ENCODE peak calls at places on chromosomes 13 and 19, in ten cellular contexts. R, Q, P, G, L, S, J, O, C and K are unnamed samples.
A peak's percentile ranks its signal among the peaks of the same experiment; 100 is the strongest.

GRCh38 chr19:49676136-49676689 is 858 bp upstream of the PRMT1 start:
- DNase-seq in R (peak; percentile 81), Q (peak; percentile 78), P (peak; percentile 56), G (no peak), L (peak; percentile 97), S (peak; percentile 95), J (no peak), O (peak; percentile 90), C (peak; percentile 91), K (peak; percentile 94)

GRCh38 chr19:1883784-1884183 is 1.5 kb downstream of the ABHD17A start:
- DNase-seq in R (no peak), Q (no peak), P (no peak), G (no peak), L (no peak), S (no peak), J (no peak), O (no peak), C (no peak), K (no peak)

GRCh38 chr19:56076413-56076998 is 44.6 kb downstream of the ZNF787 start:
- DNase-seq in R (peak; percentile 10), Q (peak; percentile 78), P (peak; percentile 70), G (peak; percentile 38), L (peak; percentile 71), S (peak; percentile 50), J (peak; percentile 28), O (peak; percentile 38), C (peak; percentile 36), K (peak; percentile 62)

GRCh38 chr19:55680339-55681130 is 5.5 kb downstream of the EPN1 start:
- DNase-seq in R (no peak), Q (no peak), P (no peak), G (no peak), L (no peak), S (no peak), J (no peak), O (no peak), C (no peak), K (no peak)

GRCh38 chr19:33201473-33201872 is 7.3 kb downstream of the LRP3 start:
- DNase-seq in R (no peak), Q (no peak), P (no peak), G (no peak), L (no peak), S (no peak), J (no peak), O (no peak), C (no peak), K (no peak)

GRCh38 chr19:47315125-47315821 is 5.6 kb downstream of the C5AR1 start:
- DNase-seq in R (peak; percentile 84), Q (peak; percentile 65), P (peak; percentile 27), G (no peak), L (peak; percentile 94), S (peak; percentile 97), J (peak; percentile 83), O (peak; percentile 90), C (peak; percentile 78), K (peak; percentile 94)

GRCh38 chr13:31706105-31706504 is 33.2 kb upstream of the RXFP2 start:
- DNase-seq in R (no peak), Q (no peak), P (no peak), G (no peak), L (no peak), S (no peak), J (no peak), O (no peak), C (no peak), K (no peak)

GRCh38 chr13:113491418-113491883 is 940 bp upstream of the DCUN1D2 start:
- DNase-seq in R (no peak), Q (no peak), P (no peak), G (no peak), L (peak; percentile 23), S (peak; percentile 14), J (peak; percentile 11), O (no peak), C (peak; percentile 34), K (peak; percentile 39)

GRCh38 chr19:14689598-14690503 is at the start of gene ZNF333:
- DNase-seq in R (peak; percentile 21), Q (peak; percentile 96), P (peak; percentile 96), G (peak; percentile 99), L (peak; percentile 95), S (peak; percentile 83), J (peak; percentile 67), O (peak; percentile 94), C (peak; percentile 89), K (peak; percentile 93)

GRCh38 chr13:29538625-29538976 is 56.9 kb downstream of the SLC7A1 start:
- DNase-seq in R (no peak), Q (no peak), P (no peak), G (no peak), L (no peak), S (no peak), J (peak; percentile 30), O (no peak), C (no peak), K (no peak)

GRCh38 chr13:97539651-97540230 is 105.8 kb downstream of the RAP2A start:
- DNase-seq in R (no peak), Q (no peak), P (no peak), G (no peak), L (peak; percentile 48), S (peak; percentile 88), J (no peak), O (no peak), C (no peak), K (no peak)

GRCh38 chr19:42067315-42067888 is 2.6 kb downstream of the GRIK5 start:
- DNase-seq in R (no peak), Q (no peak), P (no peak), G (no peak), L (no peak), S (no peak), J (no peak), O (no peak), C (no peak), K (no peak)

GRCh38 chr19:13425151-13425550 is 81.1 kb downstream of the CACNA1A start:
- DNase-seq in R (no peak), Q (no peak), P (no peak), G (no peak), L (no peak), S (no peak), J (no peak), O (peak; percentile 44), C (no peak), K (no peak)

GRCh38 chr13:88086577-88086976 is 415.4 kb downstream of the SLITRK5 start:
- DNase-seq in R (no peak), Q (no peak), P (no peak), G (no peak), L (no peak), S (peak; percentile 22), J (peak; percentile 15), O (no peak), C (no peak), K (no peak)

GRCh38 chr19:372306-372890 is 27.8 kb upstream of the MIER2 start:
- DNase-seq in R (peak; percentile 17), Q (no peak), P (no peak), G (no peak), L (peak; percentile 90), S (peak; percentile 70), J (peak; percentile 76), O (no peak), C (no peak), K (peak; percentile 37)

GRCh38 chr19:50994129-50994528 is 7.3 kb downstream of the KLK8 start:
- DNase-seq in R (no peak), Q (no peak), P (peak; percentile 39), G (no peak), L (no peak), S (no peak), J (no peak), O (no peak), C (no peak), K (no peak)

GRCh38 chr13:109163052-109163413 is 533.6 kb downstream of the MYO16 start:
- DNase-seq in R (no peak), Q (no peak), P (no peak), G (no peak), L (peak; percentile 23), S (no peak), J (no peak), O (no peak), C (no peak), K (no peak)

GRCh38 chr13:110589991-110590390 is 25.4 kb upstream of the NAXD start:
- DNase-seq in R (no peak), Q (no peak), P (no peak), G (no peak), L (no peak), S (no peak), J (no peak), O (no peak), C (no peak), K (peak; percentile 81)

GRCh38 chr19:18109731-18110671 is 12.4 kb downstream of the MAST3 start:
- DNase-seq in R (no peak), Q (no peak), P (peak; percentile 74), G (peak; percentile 39), L (no peak), S (no peak), J (no peak), O (peak; percentile 44), C (peak; percentile 22), K (no peak)

GRCh38 chr13:34420975-34421719 is 520.9 kb upstream of the NBEA start:
- DNase-seq in R (no peak), Q (no peak), P (no peak), G (no peak), L (no peak), S (no peak), J (no peak), O (no peak), C (no peak), K (no peak)

GRCh38 chr19:37077615-37077928 is 661 bp upstream of the ZNF420 start:
- DNase-seq in R (peak; percentile 1), Q (no peak), P (no peak), G (no peak), L (no peak), S (peak; percentile 11), J (no peak), O (no peak), C (peak; percentile 17), K (no peak)

GRCh38 chr13:103839460-103839859 is 773.2 kb upstream of the SLC10A2 start:
- DNase-seq in R (no peak), Q (no peak), P (no peak), G (no peak), L (no peak), S (no peak), J (no peak), O (no peak), C (no peak), K (no peak)

GRCh38 chr19:15672580-15673175 is at the start of gene CYP4F12:
- DNase-seq in R (no peak), Q (peak; percentile 86), P (no peak), G (no peak), L (peak; percentile 81), S (no peak), J (no peak), O (peak; percentile 94), C (no peak), K (no peak)

GRCh38 chr19:45451181-45451849 is 16.5 kb upstream of the FOSB start:
- DNase-seq in R (no peak), Q (no peak), P (no peak), G (peak; percentile 59), L (peak; percentile 72), S (peak; percentile 88), J (no peak), O (no peak), C (no peak), K (peak; percentile 73)

GRCh38 chr19:11767633-11768133 is 883 bp downstream of the ZNF441 start:
- DNase-seq in R (no peak), Q (peak; percentile 19), P (peak; percentile 6), G (no peak), L (peak; percentile 48), S (peak; percentile 37), J (peak; percentile 22), O (peak; percentile 40), C (no peak), K (peak; percentile 29)

GRCh38 chr13:103140001-103140671 is 73.9 kb upstream of the SLC10A2 start:
- DNase-seq in R (no peak), Q (peak; percentile 63), P (peak; percentile 59), G (no peak), L (peak; percentile 8), S (no peak), J (no peak), O (no peak), C (peak; percentile 50), K (no peak)

GRCh38 chr19:12933287-12934072 is at the start of gene FARSA:
- DNase-seq in R (no peak), Q (peak; percentile 89), P (peak; percentile 90), G (peak; percentile 85), L (peak; percentile 92), S (peak; percentile 87), J (peak; percentile 76), O (peak; percentile 93), C (peak; percentile 89), K (peak; percentile 94)